ENCODE peak calls at places on chromosomes 5 and 9, in four cellular contexts. D is C1 segment of cervical spinal cord; X is Caco-2; K is stimulated activated CD4-positive, alpha-beta T cell treated with anti-CD3 and anti-CD28 coated beads, TNF-alpha, amount 100 ng/mL, for 1 hour. H is an unnamed sample.

GRCh38 chr9:87500491-87500890 is 2.8 kb downstream of the DAPK1 start:
- DNase-seq in D (no peak), X (no peak), K (no peak), H (no peak)

GRCh38 chr9:136684799-136685198 is 2.5 kb downstream of the AGPAT2 start:
- DNase-seq in D (no peak), X (no peak), K (no peak), H (no peak)

GRCh38 chr5:176573564-176574296 is 24.6 kb downstream of the CDHR2 start:
- DNase-seq in D (peak), X (peak), K (peak), H (no peak)

GRCh38 chr5:138466058-138466899 is 1.0 kb downstream of the EGR1 start:
- DNase-seq in D (no peak), X (peak), K (peak), H (no peak)

GRCh38 chr9:8857330-8858249 is 1058.0 kb upstream of the DMAC1 start:
- DNase-seq in D (peak), X (peak), K (no peak), H (peak)

GRCh38 chr9:122121391-122121790 is 28.3 kb upstream of the TTLL11 start:
- DNase-seq in D (no peak), X (no peak), K (no peak), H (no peak)

GRCh38 chr5:146338774-146339714 is at the start of gene POU4F3:
- DNase-seq in D (no peak), X (no peak), K (no peak), H (no peak)

GRCh38 chr5:1460054-1460682 is 14.9 kb upstream of the SLC6A3 start:
- DNase-seq in D (no peak), X (no peak), K (no peak), H (no peak)

GRCh38 chr5:120564013-120564412 is 99.9 kb downstream of the PRR16 start:
- DNase-seq in D (no peak), X (no peak), K (no peak), H (no peak)

GRCh38 chr5:113380299-113381014 is 54.3 kb downstream of the TSSK1B start:
- DNase-seq in D (no peak), X (no peak), K (no peak), H (no peak)

GRCh38 chr9:134185536-134186011 is 21.2 kb upstream of the RNU6ATAC start:
- DNase-seq in D (no peak), X (peak), K (no peak), H (peak)

GRCh38 chr9:77495834-77496671 is 152.1 kb downstream of the GNA14 start:
- DNase-seq in D (no peak), X (no peak), K (no peak), H (no peak)

GRCh38 chr5:56671571-56671970 is 143.8 kb upstream of the MAP3K1 start:
- DNase-seq in D (no peak), X (no peak), K (no peak), H (no peak)

GRCh38 chr9:9003184-9003583 is 1203.6 kb upstream of the DMAC1 start:
- DNase-seq in D (peak), X (no peak), K (no peak), H (no peak)

GRCh38 chr5:133240425-133241091 is 188.7 kb downstream of the HSPA4 start:
- DNase-seq in D (no peak), X (peak), K (no peak), H (no peak)

GRCh38 chr9:121734465-121734864 is 83.0 kb downstream of the DAB2IP start:
- DNase-seq in D (no peak), X (no peak), K (no peak), H (no peak)

GRCh38 chr5:113216545-113216944 is 218.2 kb downstream of the TSSK1B start:
- DNase-seq in D (no peak), X (no peak), K (no peak), H (no peak)

GRCh38 chr9:124527781-124528180 is 20.6 kb upstream of the NR5A1 start:
- DNase-seq in D (no peak), X (no peak), K (no peak), H (no peak)

GRCh38 chr5:81751836-81752643 is 1.1 kb upstream of the SSBP2 start:
- DNase-seq in D (peak), X (no peak), K (no peak), H (no peak)

GRCh38 chr9:15423328-15423985 is 781 bp downstream of the SNAPC3 start:
- DNase-seq in D (no peak), X (no peak), K (no peak), H (no peak)

GRCh38 chr5:51860532-51861018 is 477.3 kb downstream of the ISL1 start:
- DNase-seq in D (no peak), X (no peak), K (no peak), H (no peak)

GRCh38 chr5:101080485-101081240 is 177.6 kb upstream of the ST8SIA4 start:
- DNase-seq in D (no peak), X (no peak), K (no peak), H (no peak)

GRCh38 chr5:142684508-142685031 is 1.3 kb downstream of the FGF1 start:
- DNase-seq in D (peak), X (no peak), K (no peak), H (no peak)

GRCh38 chr9:131992906-131993657 is 86.6 kb downstream of the MED27 start:
- DNase-seq in D (no peak), X (no peak), K (no peak), H (no peak)

GRCh38 chr9:99414321-99414720 is 192.2 kb downstream of the SEC61B start:
- DNase-seq in D (no peak), X (no peak), K (no peak), H (no peak)

H was measured in chondrocyte.